ENCODE peak calls at places on chromosomes 1 and 21, in eight cellular contexts. F, I, T, V, M, R, Z and S are unnamed samples.

GRCh38 chr1:70685300-70686286 is 274.5 kb downstream of the CTH start:
- DNase-seq in Z (peak; percentile 68), V (peak; percentile 48), T (peak; percentile 13), R (peak; percentile 60), I (peak; percentile 67), F (peak; percentile 11), M (peak; percentile 31), S (peak; percentile 57)

GRCh38 chr21:46256501-46256994 is 28.0 kb upstream of the LSS start:
- DNase-seq in R (no peak), V (no peak), I (no peak), M (no peak), F (no peak), Z (no peak), T (no peak), S (no peak)

GRCh38 chr1:206859082-206859491 is 6.3 kb upstream of the IL20 start:
- DNase-seq in R (no peak), Z (no peak), T (no peak), V (no peak), M (no peak), I (no peak), F (no peak), S (no peak)

GRCh38 chr1:67812225-67812624 is 21.0 kb downstream of the GNG12 start:
- DNase-seq in F (no peak), V (no peak), I (no peak), Z (no peak), R (no peak), T (no peak), M (no peak), S (no peak)

GRCh38 chr1:62062087-62062486 is 132.6 kb upstream of the L1TD1 start:
- DNase-seq in F (no peak), Z (no peak), M (no peak), I (no peak), V (no peak), R (no peak), T (no peak), S (no peak)

GRCh38 chr1:25068829-25069228 is 138.8 kb upstream of the RUNX3 start:
- DNase-seq in R (peak; percentile 49), F (no peak), T (no peak), Z (no peak), V (no peak), I (no peak), M (no peak), S (no peak)

GRCh38 chr21:15667010-15667409 is 62.8 kb upstream of the USP25 start:
- DNase-seq in V (peak; percentile 73), R (no peak), T (no peak), F (no peak), Z (no peak), M (no peak), I (no peak), S (no peak)

GRCh38 chr1:172143384-172144025 is 277.0 kb upstream of the C1orf105 start:
- DNase-seq in Z (no peak), I (no peak), T (no peak), F (no peak), M (no peak), R (no peak), V (peak; percentile 70), S (no peak)

GRCh38 chr1:7427066-7427465 is 344.0 kb upstream of the VAMP3 start:
- DNase-seq in V (peak; percentile 39), I (no peak), F (no peak), Z (no peak), M (no peak), T (no peak), R (no peak), S (no peak)

GRCh38 chr1:159804924-159805323 is 2.8 kb downstream of the FCRL6 start:
- DNase-seq in V (peak; percentile 12), R (no peak), F (no peak), I (no peak), M (no peak), T (no peak), Z (no peak), S (no peak)

GRCh38 chr1:98761238-98761637 is 99.7 kb downstream of the SNX7 start:
- DNase-seq in M (no peak), T (no peak), Z (peak; percentile 15), F (no peak), R (no peak), V (no peak), I (peak; percentile 24), S (no peak)

GRCh38 chr1:235942979-235943575 is 76.4 kb upstream of the LYST start:
- DNase-seq in T (no peak), F (no peak), M (no peak), V (no peak), Z (no peak), I (no peak), R (no peak), S (no peak)

GRCh38 chr1:78441921-78442320 is 48.9 kb upstream of the PTGFR start:
- DNase-seq in F (no peak), V (peak; percentile 27), T (no peak), M (no peak), I (no peak), Z (no peak), R (no peak), S (no peak)

GRCh38 chr21:35683620-35684019 is 376.7 kb downstream of the SETD4 start:
- DNase-seq in I (no peak), M (no peak), T (no peak), Z (no peak), V (no peak), F (no peak), R (no peak), S (no peak)

GRCh38 chr1:169149555-169150286 is 43.2 kb downstream of the ATP1B1 start:
- DNase-seq in F (no peak), Z (no peak), R (no peak), T (no peak), M (no peak), I (no peak), V (peak; percentile 27), S (no peak)

GRCh38 chr1:85484716-85485115 is 19.8 kb upstream of the DDAH1 start:
- DNase-seq in Z (no peak), M (no peak), R (no peak), T (no peak), V (no peak), F (no peak), I (no peak), S (no peak)

GRCh38 chr1:211135342-211135950 is 1.5 kb upstream of the KCNH1 start:
- DNase-seq in Z (peak; percentile 29), I (no peak), F (peak; percentile 46), M (no peak), V (peak; percentile 70), T (peak; percentile 9), R (peak; percentile 33), S (peak; percentile 47)

GRCh38 chr21:33208534-33208933 is 21.2 kb upstream of the IFNAR2 start:
- DNase-seq in R (no peak), F (no peak), V (no peak), I (no peak), Z (no peak), T (no peak), M (no peak), S (no peak)

GRCh38 chr1:186094170-186094569 is 280.9 kb downstream of the TPR start:
- DNase-seq in T (no peak), I (no peak), V (peak; percentile 76), M (no peak), F (no peak), R (no peak), Z (no peak), S (no peak)

GRCh38 chr1:107536266-107536665 is 395.4 kb downstream of the NTNG1 start:
- DNase-seq in T (no peak), R (no peak), V (no peak), I (no peak), F (no peak), Z (no peak), M (no peak), S (no peak)

GRCh38 chr1:225750865-225751824 is 26.5 kb upstream of the SRP9 start:
- DNase-seq in I (no peak), Z (no peak), R (no peak), T (no peak), V (no peak), M (no peak), F (no peak), S (no peak)

GRCh38 chr1:212139526-212140137 is 104.1 kb downstream of the DTL start:
- DNase-seq in Z (no peak), T (no peak), I (no peak), F (no peak), M (no peak), V (no peak), R (no peak), S (no peak)
- TF ChIP-seq USF2 in Z (no peak), T (no peak), I (no peak), F (no peak), M (no peak), V (no peak), R (no peak), S (no peak)

DNA sequence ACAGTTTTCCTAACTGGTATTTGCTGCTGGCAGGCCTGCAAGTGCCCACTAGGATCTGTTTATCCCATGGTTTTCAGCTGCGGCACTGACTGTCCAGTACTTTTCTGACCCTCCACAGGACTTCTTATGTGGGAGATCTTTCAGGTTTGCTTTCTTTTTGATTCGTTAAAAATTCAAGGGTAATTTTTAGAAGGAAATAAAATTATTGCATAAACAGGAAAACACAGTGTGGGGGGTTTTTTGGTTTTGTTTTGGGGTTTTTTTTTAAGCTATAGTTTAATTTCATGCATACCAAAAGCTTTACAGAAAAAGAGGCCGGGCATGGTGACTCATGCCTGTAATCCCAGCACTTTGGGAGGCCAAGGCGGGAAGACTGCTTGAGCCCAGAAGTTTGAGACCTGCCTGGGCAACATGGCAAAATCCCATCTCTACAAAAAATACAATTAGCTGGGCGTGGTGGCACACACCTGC is 3.6 kb downstream of the NIBAN1 start:
- DNase-seq in I (no peak), F (no peak), V (peak; percentile 59), M (no peak), Z (no peak), R (no peak), T (no peak), S (no peak)
- TF ChIP-seq USF2 in I (no peak), F (no peak), V (no peak), M (no peak), Z (no peak), R (no peak), T (no peak), S (no peak)

GRCh38 chr1:243842978-243843490 is 7.0 kb downstream of the AKT3 start:
- DNase-seq in T (no peak), M (no peak), I (no peak), F (peak; percentile 30), Z (no peak), V (peak; percentile 89), R (no peak), S (no peak)
- TF ChIP-seq USF2 in T (no peak), M (no peak), I (no peak), F (no peak), Z (no peak), V (no peak), R (no peak), S (no peak)

DNA sequence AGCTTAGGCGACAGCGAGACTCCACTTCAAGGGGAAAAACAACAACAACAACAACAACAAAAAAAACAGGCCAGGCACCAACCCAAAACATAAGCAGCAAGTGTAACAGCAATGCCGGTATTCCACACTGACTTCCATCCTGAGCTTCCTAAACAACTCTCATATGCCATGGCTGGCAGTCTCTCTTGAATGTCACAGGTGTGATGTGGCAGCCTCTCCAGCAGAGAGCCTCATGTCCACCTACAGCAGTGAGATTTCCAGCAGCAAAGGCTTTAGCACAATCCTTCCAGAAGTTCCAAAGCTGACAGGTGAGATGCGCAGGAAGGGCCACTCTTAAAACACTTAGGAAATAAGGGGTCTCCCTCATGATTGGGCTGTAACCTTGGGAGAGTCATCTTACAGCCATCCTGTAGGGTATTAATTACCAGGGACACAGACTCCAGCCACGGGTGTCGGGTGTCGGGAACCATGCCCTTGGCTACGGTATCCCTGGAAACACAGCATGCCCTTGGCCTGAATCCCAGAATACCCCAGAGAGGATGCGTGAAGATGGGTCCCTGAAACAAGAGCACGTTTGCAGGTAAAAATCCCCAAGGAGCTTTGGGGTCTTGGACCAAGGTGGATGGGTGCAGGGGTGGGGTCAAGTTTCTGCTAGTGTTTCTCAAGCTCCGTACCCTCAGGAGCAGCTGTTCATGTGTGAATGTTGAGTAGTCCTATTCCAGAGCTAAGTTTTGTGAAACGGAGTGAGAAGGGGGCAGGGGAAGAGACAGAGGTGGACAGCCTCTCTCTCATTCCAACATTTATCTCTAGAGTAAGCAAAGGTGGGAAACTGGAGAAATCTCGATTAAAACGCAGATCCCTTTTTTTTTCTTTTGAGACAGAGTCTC is 31.4 kb downstream of the CLSTN1 start:
- DNase-seq in T (no peak), F (no peak), M (no peak), I (peak; percentile 62), R (peak; percentile 10), V (peak; percentile 36), Z (no peak), S (peak; percentile 80)
- TF ChIP-seq USF2 in T (no peak), F (no peak), M (no peak), I (no peak), R (no peak), V (no peak), Z (no peak), S (no peak)